ENCODE peak calls at places on chromosomes 16 and 17, in seven cellular contexts. W is activated CD8-positive, alpha-beta memory T cell treated with anti-CD3 and anti-CD28 coated beads, Interleukin-2, amount 50 U/mL, for 48 hours; O is AG09319; R is lung; L is SK-N-SH; Z is T-helper 1 cell; F is left ventricle myocardium superior. S is an unnamed sample.

GRCh38 chr16:73068546-73069401 is 20.8 kb upstream of the ZFHX3 start:
- DNase-seq in W (no peak), O (peak), R (peak), L (no peak), Z (no peak), F (peak), S (peak)

GRCh38 chr17:38912221-38912813 is 13.1 kb upstream of the LASP1NB start:
- DNase-seq in W (peak), O (no peak), R (no peak), L (peak), Z (no peak), F (peak), S (peak)

GRCh38 chr16:85306071-85306792 is 194.0 kb upstream of the CIBAR2 start:
- DNase-seq in W (peak), O (peak), R (peak), L (no peak), Z (peak), F (peak), S (peak)

GRCh38 chr17:71085238-71086033 is 916.1 kb downstream of the KCNJ2 start:
- DNase-seq in W (no peak), O (no peak), R (peak), L (peak), Z (no peak), F (no peak), S (no peak)

GRCh38 chr17:78224226-78225087 is 7.0 kb upstream of the TMEM235 start:
- DNase-seq in W (no peak), O (no peak), R (no peak), L (peak), Z (no peak), F (no peak), S (peak)

GRCh38 chr17:67164298-67164697 is 80.7 kb downstream of the HELZ start:
- DNase-seq in W (no peak), O (no peak), R (no peak), L (no peak), Z (no peak), F (no peak), S (no peak)

GRCh38 chr16:86630471-86630870 is 52.1 kb downstream of the FOXL1 start:
- DNase-seq in W (no peak), O (no peak), R (no peak), L (no peak), Z (no peak), F (no peak), S (no peak)

GRCh38 chr16:67926181-67926742 is 5.4 kb downstream of the CTRL start:
- DNase-seq in W (peak), O (no peak), R (no peak), L (no peak), Z (no peak), F (peak), S (no peak)

GRCh38 chr17:79213305-79213704 is 138.7 kb downstream of the ENGASE start:
- DNase-seq in W (no peak), O (no peak), R (no peak), L (no peak), Z (no peak), F (no peak), S (no peak)

GRCh38 chr16:81616321-81617020 is 162.6 kb upstream of the PLCG2 start:
- DNase-seq in W (peak), O (no peak), R (no peak), L (peak), Z (peak), F (peak), S (peak)

S was measured in kidney.